ENCODE peak calls at places on chromosomes 13 and 19, in eight cellular contexts. One of them, this sample, is unnamed.
A peak's percentile ranks its signal among the peaks of the same experiment; 100 is the strongest.

GRCh38 chr19:11534538-11534937 is 4.1 kb upstream of the CNN1 start:
- DNase-seq in heart right ventricle: no peak
- DNase-seq in effector memory CD4-positive, alpha-beta T cell: no peak
- DNase-seq in aorta: no peak
- DNase-seq in heart left ventricle: no peak
- DNase-seq in CD8-positive, alpha-beta memory T cell: no peak
- DNase-seq in brain microvascular endothelial cell: no peak
- DNase-seq in small intestine: no peak
- DNase-seq in this sample: no peak

GRCh38 chr19:2444251-2445002 is 12.3 kb downstream of the LMNB2 start:
- DNase-seq in brain microvascular endothelial cell: no peak
- DNase-seq in heart left ventricle: no peak
- DNase-seq in small intestine: no peak
- DNase-seq in CD8-positive, alpha-beta memory T cell: no peak
- DNase-seq in effector memory CD4-positive, alpha-beta T cell: no peak
- DNase-seq in aorta: no peak
- DNase-seq in heart right ventricle: no peak
- DNase-seq in this sample: no peak

GRCh38 chr13:102903659-102904407 is 58.0 kb downstream of the ERCC5 start:
- DNase-seq in CD8-positive, alpha-beta memory T cell: no peak
- DNase-seq in aorta: no peak
- DNase-seq in heart left ventricle: no peak
- DNase-seq in effector memory CD4-positive, alpha-beta T cell: no peak
- DNase-seq in heart right ventricle: no peak
- DNase-seq in small intestine: peak; percentile 47
- DNase-seq in brain microvascular endothelial cell: peak; percentile 5
- DNase-seq in this sample: no peak

GRCh38 chr19:44756089-44756562 is 7.6 kb downstream of the BCL3 start:
- DNase-seq in effector memory CD4-positive, alpha-beta T cell: no peak
- DNase-seq in heart right ventricle: peak; percentile 14
- DNase-seq in brain microvascular endothelial cell: no peak
- DNase-seq in small intestine: no peak
- DNase-seq in aorta: no peak
- DNase-seq in heart left ventricle: no peak
- DNase-seq in CD8-positive, alpha-beta memory T cell: no peak
- DNase-seq in this sample: no peak

GRCh38 chr19:28553005-28553404 is 659.9 kb downstream of the UQCRFS1 start:
- DNase-seq in aorta: no peak
- DNase-seq in heart left ventricle: no peak
- DNase-seq in brain microvascular endothelial cell: no peak
- DNase-seq in heart right ventricle: no peak
- DNase-seq in effector memory CD4-positive, alpha-beta T cell: no peak
- DNase-seq in CD8-positive, alpha-beta memory T cell: no peak
- DNase-seq in small intestine: no peak
- DNase-seq in this sample: no peak

GRCh38 chr13:94209110-94209509 is 270.4 kb downstream of the DCT start:
- DNase-seq in brain microvascular endothelial cell: no peak
- DNase-seq in aorta: no peak
- DNase-seq in heart left ventricle: no peak
- DNase-seq in effector memory CD4-positive, alpha-beta T cell: no peak
- DNase-seq in small intestine: no peak
- DNase-seq in heart right ventricle: no peak
- DNase-seq in CD8-positive, alpha-beta memory T cell: no peak
- DNase-seq in this sample: no peak

GRCh38 chr13:75326173-75327131 is 155.5 kb downstream of the TBC1D4 start:
- DNase-seq in heart left ventricle: no peak
- DNase-seq in brain microvascular endothelial cell: peak; percentile 17
- DNase-seq in aorta: no peak
- DNase-seq in heart right ventricle: no peak
- DNase-seq in CD8-positive, alpha-beta memory T cell: peak; percentile 33
- DNase-seq in effector memory CD4-positive, alpha-beta T cell: peak; percentile 19
- DNase-seq in small intestine: peak; percentile 25
- DNase-seq in this sample: no peak

GRCh38 chr13:57813641-57814040 is 182.1 kb downstream of the PCDH17 start:
- DNase-seq in small intestine: no peak
- DNase-seq in effector memory CD4-positive, alpha-beta T cell: no peak
- DNase-seq in heart right ventricle: no peak
- DNase-seq in aorta: no peak
- DNase-seq in heart left ventricle: no peak
- DNase-seq in brain microvascular endothelial cell: no peak
- DNase-seq in CD8-positive, alpha-beta memory T cell: no peak
- DNase-seq in this sample: no peak

GRCh38 chr13:46082324-46082723 is 22.5 kb downstream of the CPB2 start:
- DNase-seq in brain microvascular endothelial cell: no peak
- DNase-seq in effector memory CD4-positive, alpha-beta T cell: no peak
- DNase-seq in CD8-positive, alpha-beta memory T cell: no peak
- DNase-seq in small intestine: no peak
- DNase-seq in heart right ventricle: no peak
- DNase-seq in heart left ventricle: no peak
- DNase-seq in aorta: no peak
- DNase-seq in this sample: no peak

GRCh38 chr19:5268801-5269200 is 71.8 kb downstream of the PTPRS start:
- DNase-seq in CD8-positive, alpha-beta memory T cell: no peak
- DNase-seq in heart right ventricle: no peak
- DNase-seq in brain microvascular endothelial cell: no peak
- DNase-seq in effector memory CD4-positive, alpha-beta T cell: no peak
- DNase-seq in aorta: no peak
- DNase-seq in small intestine: no peak
- DNase-seq in heart left ventricle: no peak
- DNase-seq in this sample: no peak

GRCh38 chr19:9531933-9532332 is 6.5 kb downstream of the ZNF426 start:
- DNase-seq in CD8-positive, alpha-beta memory T cell: no peak
- DNase-seq in heart left ventricle: no peak
- DNase-seq in aorta: no peak
- DNase-seq in effector memory CD4-positive, alpha-beta T cell: no peak
- DNase-seq in brain microvascular endothelial cell: peak; percentile 12
- DNase-seq in small intestine: no peak
- DNase-seq in heart right ventricle: no peak
- DNase-seq in this sample: no peak

GRCh38 chr19:5307655-5308054 is 33.0 kb downstream of the PTPRS start:
- DNase-seq in heart left ventricle: no peak
- DNase-seq in effector memory CD4-positive, alpha-beta T cell: no peak
- DNase-seq in brain microvascular endothelial cell: no peak
- DNase-seq in small intestine: no peak
- DNase-seq in CD8-positive, alpha-beta memory T cell: no peak
- DNase-seq in aorta: no peak
- DNase-seq in heart right ventricle: no peak
- DNase-seq in this sample: no peak

GRCh38 chr19:34188388-34188787 is 16.1 kb downstream of the LSM14A start:
- DNase-seq in brain microvascular endothelial cell: no peak
- DNase-seq in heart left ventricle: no peak
- DNase-seq in aorta: no peak
- DNase-seq in CD8-positive, alpha-beta memory T cell: no peak
- DNase-seq in effector memory CD4-positive, alpha-beta T cell: no peak
- DNase-seq in heart right ventricle: no peak
- DNase-seq in small intestine: no peak
- DNase-seq in this sample: no peak

GRCh38 chr19:7742991-7743390 is 4.3 kb downstream of the CD209 start:
- DNase-seq in heart left ventricle: no peak
- DNase-seq in heart right ventricle: no peak
- DNase-seq in CD8-positive, alpha-beta memory T cell: no peak
- DNase-seq in aorta: no peak
- DNase-seq in small intestine: no peak
- DNase-seq in effector memory CD4-positive, alpha-beta T cell: no peak
- DNase-seq in brain microvascular endothelial cell: no peak
- DNase-seq in this sample: no peak

GRCh38 chr13:27794075-27794691 is 1.9 kb downstream of the GSX1 start:
- DNase-seq in CD8-positive, alpha-beta memory T cell: no peak
- DNase-seq in heart right ventricle: no peak
- DNase-seq in brain microvascular endothelial cell: no peak
- DNase-seq in small intestine: no peak
- DNase-seq in heart left ventricle: no peak
- DNase-seq in aorta: no peak
- DNase-seq in effector memory CD4-positive, alpha-beta T cell: no peak
- DNase-seq in this sample: no peak

GRCh38 chr19:28493881-28494280 is 719.1 kb downstream of the UQCRFS1 start:
- DNase-seq in effector memory CD4-positive, alpha-beta T cell: no peak
- DNase-seq in aorta: no peak
- DNase-seq in heart left ventricle: no peak
- DNase-seq in small intestine: no peak
- DNase-seq in heart right ventricle: no peak
- DNase-seq in brain microvascular endothelial cell: no peak
- DNase-seq in CD8-positive, alpha-beta memory T cell: no peak
- DNase-seq in this sample: no peak

GRCh38 chr19:31344403-31344802 is 4.8 kb downstream of the TSHZ3 start:
- DNase-seq in CD8-positive, alpha-beta memory T cell: no peak
- DNase-seq in heart right ventricle: no peak
- DNase-seq in effector memory CD4-positive, alpha-beta T cell: no peak
- DNase-seq in brain microvascular endothelial cell: no peak
- DNase-seq in small intestine: no peak
- DNase-seq in heart left ventricle: no peak
- DNase-seq in aorta: no peak
- DNase-seq in this sample: no peak

GRCh38 chr19:46607441-46607841 is 6.3 kb downstream of the CALM3 start:
- DNase-seq in aorta: peak; percentile 61
- DNase-seq in heart left ventricle: peak; percentile 24
- DNase-seq in brain microvascular endothelial cell: no peak
- DNase-seq in heart right ventricle: no peak
- DNase-seq in small intestine: no peak
- DNase-seq in effector memory CD4-positive, alpha-beta T cell: no peak
- DNase-seq in CD8-positive, alpha-beta memory T cell: no peak
- DNase-seq in this sample: no peak
- H3K27ac ChIP-seq in aorta: no peak overlapping the region
- H3K27ac ChIP-seq in heart left ventricle: no peak overlapping the region
- H3K27ac ChIP-seq in brain microvascular endothelial cell: no peak overlapping the region
- H3K27ac ChIP-seq in heart right ventricle: no peak overlapping the region
- H3K27ac ChIP-seq in small intestine: no peak overlapping the region
- H3K27ac ChIP-seq in effector memory CD4-positive, alpha-beta T cell: no peak overlapping the region
- H3K27ac ChIP-seq in CD8-positive, alpha-beta memory T cell: no peak overlapping the region
- H3K27ac ChIP-seq in this sample: no peak overlapping the region

DNA sequence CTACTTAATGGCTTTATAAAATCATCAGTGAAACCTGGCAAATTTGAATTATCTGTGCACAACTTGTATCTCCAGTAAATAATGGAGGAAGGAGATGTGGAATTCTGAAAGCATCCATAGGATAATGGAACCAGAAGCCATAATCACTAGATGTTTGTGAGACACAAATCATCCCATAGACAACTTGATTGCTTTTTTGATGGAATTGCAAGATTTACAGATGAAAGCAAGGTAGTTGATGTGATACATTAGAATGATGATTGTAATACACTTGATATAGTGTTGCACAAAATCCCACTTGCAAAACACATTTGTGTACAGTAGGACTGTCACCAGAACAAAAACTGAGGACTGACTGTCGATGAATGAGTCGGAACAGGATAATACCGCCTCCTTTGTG is 178.4 kb downstream of the IRS2 start:
- DNase-seq in heart left ventricle: no peak
- DNase-seq in CD8-positive, alpha-beta memory T cell: no peak
- DNase-seq in small intestine: no peak
- DNase-seq in effector memory CD4-positive, alpha-beta T cell: no peak
- DNase-seq in heart right ventricle: no peak
- DNase-seq in brain microvascular endothelial cell: no peak
- DNase-seq in aorta: no peak
- DNase-seq in this sample: no peak
- H3K27me3 ChIP-seq in heart left ventricle: peaks cover 3% of the 10 kb centered on the region
- H3K27me3 ChIP-seq in CD8-positive, alpha-beta memory T cell: no peaks in the 10 kb centered on the region
- H3K27me3 ChIP-seq in small intestine: no peaks in the 10 kb centered on the region
- H3K27me3 ChIP-seq in effector memory CD4-positive, alpha-beta T cell: no peaks in the 10 kb centered on the region
- H3K27me3 ChIP-seq in heart right ventricle: peaks cover 3% of the 10 kb centered on the region
- H3K27me3 ChIP-seq in brain microvascular endothelial cell: no peaks in the 10 kb centered on the region
- H3K27me3 ChIP-seq in aorta: no peaks in the 10 kb centered on the region
- H3K27me3 ChIP-seq in this sample: peaks cover 8% of the 10 kb centered on the region

GRCh38 chr19:6529351-6529750 is 1.5 kb upstream of the TNFSF9 start:
- DNase-seq in CD8-positive, alpha-beta memory T cell: no peak
- DNase-seq in small intestine: no peak
- DNase-seq in effector memory CD4-positive, alpha-beta T cell: no peak
- DNase-seq in aorta: no peak
- DNase-seq in heart left ventricle: no peak
- DNase-seq in heart right ventricle: no peak
- DNase-seq in brain microvascular endothelial cell: no peak
- DNase-seq in this sample: no peak

GRCh38 chr19:6528544-6529121 is 2.2 kb upstream of the TNFSF9 start:
- DNase-seq in aorta: no peak
- DNase-seq in brain microvascular endothelial cell: no peak
- DNase-seq in CD8-positive, alpha-beta memory T cell: no peak
- DNase-seq in heart right ventricle: peak; percentile 67
- DNase-seq in heart left ventricle: peak; percentile 70
- DNase-seq in effector memory CD4-positive, alpha-beta T cell: no peak
- DNase-seq in small intestine: no peak
- DNase-seq in this sample: no peak

GRCh38 chr19:6531163-6531955 is 533 bp downstream of the TNFSF9 start:
- DNase-seq in small intestine: no peak
- DNase-seq in heart left ventricle: no peak
- DNase-seq in brain microvascular endothelial cell: no peak
- DNase-seq in effector memory CD4-positive, alpha-beta T cell: no peak
- DNase-seq in heart right ventricle: no peak
- DNase-seq in aorta: no peak
- DNase-seq in CD8-positive, alpha-beta memory T cell: no peak
- DNase-seq in this sample: no peak

GRCh38 chr19:6530385-6531162 is at the start of gene TNFSF9:
- DNase-seq in aorta: peak; percentile 95
- DNase-seq in effector memory CD4-positive, alpha-beta T cell: peak; percentile 83
- DNase-seq in heart left ventricle: peak; percentile 88
- DNase-seq in heart right ventricle: peak; percentile 84
- DNase-seq in small intestine: peak; percentile 75
- DNase-seq in brain microvascular endothelial cell: peak; percentile 85
- DNase-seq in CD8-positive, alpha-beta memory T cell: peak; percentile 86
- DNase-seq in this sample: peak; percentile 33

GRCh38 chr19:6529937-6530384 is 865 bp upstream of the TNFSF9 start:
- DNase-seq in aorta: no peak
- DNase-seq in CD8-positive, alpha-beta memory T cell: no peak
- DNase-seq in heart right ventricle: no peak
- DNase-seq in heart left ventricle: no peak
- DNase-seq in small intestine: no peak
- DNase-seq in effector memory CD4-positive, alpha-beta T cell: no peak
- DNase-seq in brain microvascular endothelial cell: no peak
- DNase-seq in this sample: no peak
- H3K4me3 ChIP-seq in aorta: no peak overlapping the region
- H3K4me3 ChIP-seq in CD8-positive, alpha-beta memory T cell: peak overlapping the region; percentile 52
- H3K4me3 ChIP-seq in heart right ventricle: peak overlapping the region; percentile 59
- H3K4me3 ChIP-seq in heart left ventricle: peak overlapping the region; percentile 50
- H3K4me3 ChIP-seq in small intestine: no peak overlapping the region
- H3K4me3 ChIP-seq in effector memory CD4-positive, alpha-beta T cell: no peak overlapping the region
- H3K4me3 ChIP-seq in brain microvascular endothelial cell: peak overlapping the region; percentile 61
- H3K4me3 ChIP-seq in this sample: peak overlapping the region; percentile 75

DNA sequence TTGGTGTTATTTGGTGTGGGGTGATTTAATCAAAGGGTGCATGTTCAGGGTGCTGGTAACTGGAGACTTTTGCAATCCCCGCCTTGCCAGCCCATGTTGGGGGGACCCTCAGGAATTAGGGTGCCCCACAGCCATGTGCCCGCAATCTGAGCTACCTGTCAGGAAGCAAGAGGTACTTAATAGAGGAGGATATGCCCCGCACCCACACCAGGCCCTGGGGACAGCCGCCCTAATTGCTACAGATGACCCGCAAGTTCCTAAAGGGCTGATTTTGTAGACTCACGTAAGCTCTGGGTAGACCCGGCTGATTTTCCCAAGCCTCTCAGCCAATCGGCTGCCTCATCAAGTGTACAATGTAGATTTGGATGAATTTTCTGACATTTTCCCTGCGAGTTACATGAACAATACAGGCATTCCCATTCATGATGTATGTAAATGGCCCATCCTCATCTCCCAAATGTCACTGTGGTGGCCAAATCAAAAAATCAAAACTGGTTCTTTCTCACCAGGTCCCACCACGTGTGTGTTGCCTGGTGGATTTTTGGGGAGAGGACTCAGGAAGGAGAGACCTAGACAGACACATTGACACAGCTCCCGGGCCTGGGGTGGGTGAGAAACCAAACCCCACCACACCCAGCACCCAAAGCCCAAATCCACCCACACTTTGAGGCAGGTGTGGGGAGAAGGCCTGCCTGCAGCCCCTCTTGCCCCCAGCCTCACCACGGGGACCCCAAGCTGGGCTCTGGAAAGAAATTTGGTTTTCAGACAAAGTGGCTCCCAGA is 119.2 kb upstream of the SPACA7 start:
- DNase-seq in small intestine: no peak
- DNase-seq in heart right ventricle: no peak
- DNase-seq in aorta: no peak
- DNase-seq in heart left ventricle: no peak
- DNase-seq in brain microvascular endothelial cell: no peak
- DNase-seq in CD8-positive, alpha-beta memory T cell: no peak
- DNase-seq in effector memory CD4-positive, alpha-beta T cell: no peak
- DNase-seq in this sample: no peak
- H3K27ac ChIP-seq in small intestine: no peak overlapping the region
- H3K27ac ChIP-seq in heart right ventricle: no peak overlapping the region
- H3K27ac ChIP-seq in aorta: no peak overlapping the region
- H3K27ac ChIP-seq in heart left ventricle: no peak overlapping the region
- H3K27ac ChIP-seq in brain microvascular endothelial cell: no peak overlapping the region
- H3K27ac ChIP-seq in CD8-positive, alpha-beta memory T cell: no peak overlapping the region
- H3K27ac ChIP-seq in effector memory CD4-positive, alpha-beta T cell: no peak overlapping the region
- H3K27ac ChIP-seq in this sample: no peak overlapping the region

This sample was measured in AG04450.